ENCODE peak calls at places on chromosomes 13 and 19, in ten cellular contexts. One of them, this sample, is unnamed.
A peak's percentile ranks its signal among the peaks of the same experiment; 100 is the strongest.

GRCh38 chr19:29873024-29873800 is 61.4 kb downstream of the CCNE1 start:
- DNase-seq in tibial nerve: peak; percentile 9
- DNase-seq in ovary: peak; percentile 39
- DNase-seq in testis: peak; percentile 61
- DNase-seq in H54: peak; percentile 80
- DNase-seq in spleen: peak; percentile 92
- DNase-seq in IMR-90: no peak
- DNase-seq in heart left ventricle: peak; percentile 59
- DNase-seq in suprapubic skin: no peak
- DNase-seq in transverse colon: peak; percentile 49
- DNase-seq in this sample: peak; percentile 90

GRCh38 chr13:98577823-98578285 is 947 bp upstream of the STK24 start:
- DNase-seq in tibial nerve: no peak
- DNase-seq in ovary: peak; percentile 22
- DNase-seq in testis: no peak
- DNase-seq in H54: no peak
- DNase-seq in spleen: peak; percentile 81
- DNase-seq in IMR-90: no peak
- DNase-seq in heart left ventricle: no peak
- DNase-seq in suprapubic skin: no peak
- DNase-seq in transverse colon: no peak
- DNase-seq in this sample: no peak

GRCh38 chr13:88919970-88920628 is 1248.9 kb downstream of the SLITRK5 start:
- DNase-seq in tibial nerve: no peak
- DNase-seq in ovary: no peak
- DNase-seq in testis: no peak
- DNase-seq in H54: no peak
- DNase-seq in spleen: no peak
- DNase-seq in IMR-90: no peak
- DNase-seq in heart left ventricle: no peak
- DNase-seq in suprapubic skin: no peak
- DNase-seq in transverse colon: no peak
- DNase-seq in this sample: no peak

GRCh38 chr13:110268576-110269185 is 38.3 kb downstream of the COL4A1 start:
- DNase-seq in tibial nerve: no peak
- DNase-seq in ovary: no peak
- DNase-seq in testis: no peak
- DNase-seq in H54: no peak
- DNase-seq in spleen: no peak
- DNase-seq in IMR-90: no peak
- DNase-seq in heart left ventricle: peak; percentile 17
- DNase-seq in suprapubic skin: no peak
- DNase-seq in transverse colon: no peak
- DNase-seq in this sample: peak; percentile 81

GRCh38 chr19:55273978-55274707 is 5.8 kb downstream of the HSPBP1 start:
- DNase-seq in tibial nerve: no peak
- DNase-seq in ovary: no peak
- DNase-seq in testis: no peak
- DNase-seq in H54: no peak
- DNase-seq in spleen: no peak
- DNase-seq in IMR-90: no peak
- DNase-seq in heart left ventricle: no peak
- DNase-seq in suprapubic skin: no peak
- DNase-seq in transverse colon: no peak
- DNase-seq in this sample: no peak

GRCh38 chr13:76812206-76812882 is 73.9 kb downstream of the KCTD12 start:
- DNase-seq in tibial nerve: peak; percentile 60
- DNase-seq in ovary: no peak
- DNase-seq in testis: peak; percentile 59
- DNase-seq in H54: no peak
- DNase-seq in spleen: no peak
- DNase-seq in IMR-90: no peak
- DNase-seq in heart left ventricle: peak; percentile 65
- DNase-seq in suprapubic skin: peak; percentile 86
- DNase-seq in transverse colon: no peak
- DNase-seq in this sample: peak; percentile 78

GRCh38 chr19:12065100-12065538 is 588 bp downstream of the ZNF844 start:
- DNase-seq in tibial nerve: peak; percentile 21
- DNase-seq in ovary: peak; percentile 35
- DNase-seq in testis: peak; percentile 45
- DNase-seq in H54: no peak
- DNase-seq in spleen: no peak
- DNase-seq in IMR-90: peak; percentile 38
- DNase-seq in heart left ventricle: no peak
- DNase-seq in suprapubic skin: no peak
- DNase-seq in transverse colon: peak; percentile 16
- DNase-seq in this sample: peak; percentile 87

GRCh38 chr19:6489278-6490061 is 7.9 kb upstream of the DENND1C start:
- DNase-seq in tibial nerve: no peak
- DNase-seq in ovary: no peak
- DNase-seq in testis: no peak
- DNase-seq in H54: no peak
- DNase-seq in spleen: no peak
- DNase-seq in IMR-90: no peak
- DNase-seq in heart left ventricle: no peak
- DNase-seq in suprapubic skin: no peak
- DNase-seq in transverse colon: no peak
- DNase-seq in this sample: no peak

GRCh38 chr13:77207943-77208342 is 119.0 kb downstream of the MYCBP2 start:
- DNase-seq in tibial nerve: no peak
- DNase-seq in ovary: no peak
- DNase-seq in testis: no peak
- DNase-seq in H54: no peak
- DNase-seq in spleen: no peak
- DNase-seq in IMR-90: peak; percentile 96
- DNase-seq in heart left ventricle: no peak
- DNase-seq in suprapubic skin: no peak
- DNase-seq in transverse colon: no peak
- DNase-seq in this sample: no peak

GRCh38 chr13:99028890-99029289 is 51.0 kb upstream of the DOCK9 start:
- DNase-seq in tibial nerve: no peak
- DNase-seq in ovary: no peak
- DNase-seq in testis: no peak
- DNase-seq in H54: no peak
- DNase-seq in spleen: no peak
- DNase-seq in IMR-90: no peak
- DNase-seq in heart left ventricle: no peak
- DNase-seq in suprapubic skin: no peak
- DNase-seq in transverse colon: no peak
- DNase-seq in this sample: no peak

GRCh38 chr13:77717508-77717907 is 20.0 kb downstream of the SLAIN1 start:
- DNase-seq in tibial nerve: no peak
- DNase-seq in ovary: no peak
- DNase-seq in testis: no peak
- DNase-seq in H54: no peak
- DNase-seq in spleen: no peak
- DNase-seq in IMR-90: no peak
- DNase-seq in heart left ventricle: no peak
- DNase-seq in suprapubic skin: no peak
- DNase-seq in transverse colon: no peak
- DNase-seq in this sample: no peak

GRCh38 chr19:3479177-3479818 is 1.0 kb downstream of the SMIM24 start:
- DNase-seq in tibial nerve: no peak
- DNase-seq in ovary: no peak
- DNase-seq in testis: peak; percentile 74
- DNase-seq in H54: no peak
- DNase-seq in spleen: no peak
- DNase-seq in IMR-90: no peak
- DNase-seq in heart left ventricle: no peak
- DNase-seq in suprapubic skin: no peak
- DNase-seq in transverse colon: peak; percentile 37
- DNase-seq in this sample: no peak

GRCh38 chr19:3381701-3382372 is 15.5 kb downstream of the NFIC start:
- DNase-seq in tibial nerve: no peak
- DNase-seq in ovary: peak; percentile 82
- DNase-seq in testis: peak; percentile 75
- DNase-seq in H54: no peak
- DNase-seq in spleen: no peak
- DNase-seq in IMR-90: no peak
- DNase-seq in heart left ventricle: no peak
- DNase-seq in suprapubic skin: peak; percentile 78
- DNase-seq in transverse colon: no peak
- DNase-seq in this sample: no peak

DNA sequence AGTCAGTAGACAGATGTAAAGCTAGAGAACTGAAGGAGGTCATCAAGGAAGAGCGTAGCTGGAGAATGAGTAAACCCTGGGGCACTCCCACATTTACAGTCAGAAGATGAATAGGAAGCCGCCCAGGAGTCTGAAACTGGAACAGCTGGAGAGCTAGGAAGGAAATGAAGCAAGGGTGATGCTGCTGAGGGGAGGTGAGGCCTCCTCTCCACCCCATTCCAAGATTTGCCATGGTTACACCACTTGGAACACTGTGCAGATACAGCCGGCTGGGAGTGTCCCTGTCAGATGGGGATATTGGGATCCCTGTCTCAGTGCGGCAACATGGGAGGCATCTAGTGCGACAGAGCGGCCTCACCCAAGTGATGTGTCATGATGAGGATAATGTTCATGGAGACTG is 51.8 kb upstream of the GPI start:
- DNase-seq in tibial nerve: no peak
- DNase-seq in ovary: no peak
- DNase-seq in testis: no peak
- DNase-seq in H54: peak; percentile 82
- DNase-seq in spleen: no peak
- DNase-seq in IMR-90: peak; percentile 84
- DNase-seq in heart left ventricle: peak; percentile 28
- DNase-seq in suprapubic skin: no peak
- DNase-seq in transverse colon: peak; percentile 63
- DNase-seq in this sample: no peak
- TF ChIP-seq POLR2A in tibial nerve: no peak
- TF ChIP-seq POLR2A in ovary: no peak
- TF ChIP-seq POLR2A in testis: no peak
- TF ChIP-seq POLR2A in H54: no peak
- TF ChIP-seq POLR2A in spleen: no peak
- TF ChIP-seq POLR2A in IMR-90: no peak
- TF ChIP-seq POLR2A in heart left ventricle: no peak
- TF ChIP-seq POLR2A in suprapubic skin: no peak
- TF ChIP-seq POLR2A in transverse colon: no peak
- TF ChIP-seq POLR2A in this sample: no peak

GRCh38 chr19:49130325-49130724 is 11.0 kb downstream of the PPFIA3 start:
- DNase-seq in tibial nerve: no peak
- DNase-seq in ovary: no peak
- DNase-seq in testis: no peak
- DNase-seq in H54: no peak
- DNase-seq in spleen: no peak
- DNase-seq in IMR-90: no peak
- DNase-seq in heart left ventricle: no peak
- DNase-seq in suprapubic skin: no peak
- DNase-seq in transverse colon: no peak
- DNase-seq in this sample: no peak

GRCh38 chr19:49129238-49129583 is 9.9 kb downstream of the PPFIA3 start:
- DNase-seq in tibial nerve: no peak
- DNase-seq in ovary: no peak
- DNase-seq in testis: no peak
- DNase-seq in H54: no peak
- DNase-seq in spleen: no peak
- DNase-seq in IMR-90: no peak
- DNase-seq in heart left ventricle: no peak
- DNase-seq in suprapubic skin: no peak
- DNase-seq in transverse colon: no peak
- DNase-seq in this sample: no peak

GRCh38 chr19:49128545-49129237 is 9.3 kb downstream of the PPFIA3 start:
- DNase-seq in tibial nerve: no peak
- DNase-seq in ovary: no peak
- DNase-seq in testis: no peak
- DNase-seq in H54: no peak
- DNase-seq in spleen: no peak
- DNase-seq in IMR-90: no peak
- DNase-seq in heart left ventricle: no peak
- DNase-seq in suprapubic skin: no peak
- DNase-seq in transverse colon: no peak
- DNase-seq in this sample: no peak

GRCh38 chr19:49126575-49126974 is 7.2 kb downstream of the PPFIA3 start:
- DNase-seq in tibial nerve: no peak
- DNase-seq in ovary: no peak
- DNase-seq in testis: no peak
- DNase-seq in H54: no peak
- DNase-seq in spleen: no peak
- DNase-seq in IMR-90: no peak
- DNase-seq in heart left ventricle: no peak
- DNase-seq in suprapubic skin: no peak
- DNase-seq in transverse colon: no peak
- DNase-seq in this sample: no peak

GRCh38 chr19:49127674-49128544 is 8.6 kb downstream of the PPFIA3 start:
- DNase-seq in tibial nerve: peak; percentile 91
- DNase-seq in ovary: peak; percentile 95
- DNase-seq in testis: peak; percentile 96
- DNase-seq in H54: peak; percentile 90
- DNase-seq in spleen: peak; percentile 97
- DNase-seq in IMR-90: peak; percentile 95
- DNase-seq in heart left ventricle: peak; percentile 97
- DNase-seq in suprapubic skin: peak; percentile 97
- DNase-seq in transverse colon: peak; percentile 98
- DNase-seq in this sample: peak; percentile 99
- TF ChIP-seq POLR2A in tibial nerve: no peak
- TF ChIP-seq POLR2A in ovary: no peak
- TF ChIP-seq POLR2A in testis: no peak
- TF ChIP-seq POLR2A in H54: peak; percentile 18
- TF ChIP-seq POLR2A in spleen: no peak
- TF ChIP-seq POLR2A in IMR-90: no peak
- TF ChIP-seq POLR2A in heart left ventricle: no peak
- TF ChIP-seq POLR2A in suprapubic skin: no peak
- TF ChIP-seq POLR2A in transverse colon: no peak
- TF ChIP-seq POLR2A in this sample: no peak

DNA sequence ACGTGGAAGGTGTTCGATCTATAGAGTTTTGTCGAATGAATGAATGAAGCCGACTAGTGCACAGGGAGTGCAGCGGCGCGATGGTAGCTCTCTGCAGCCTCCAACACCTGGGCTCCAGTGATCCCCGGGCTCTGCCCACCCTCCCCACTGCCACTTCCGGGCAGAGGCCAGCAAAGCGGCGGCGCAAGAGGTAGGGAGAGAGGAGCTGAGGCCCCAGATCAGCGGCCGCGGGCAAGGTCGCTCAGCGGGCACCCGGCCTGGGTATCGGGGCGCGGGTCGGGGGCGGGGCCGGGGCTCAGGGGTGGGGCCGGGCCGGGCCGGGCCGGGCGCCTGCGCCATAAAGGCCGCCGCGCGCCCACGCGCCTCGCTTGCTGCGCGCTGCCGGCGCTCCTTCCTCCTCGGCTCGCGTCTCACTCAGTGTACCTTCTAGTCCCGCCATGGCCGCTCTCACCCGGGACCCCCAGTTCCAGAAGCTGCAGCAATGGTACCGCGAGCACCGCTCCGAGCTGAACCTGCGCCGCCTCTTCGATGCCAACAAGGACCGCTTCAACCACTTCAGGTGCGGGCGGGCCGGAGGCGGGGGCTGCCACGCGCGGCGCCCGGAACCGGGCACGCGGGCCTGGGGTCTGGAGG is at the start of gene GPI:
- DNase-seq in tibial nerve: peak; percentile 29
- DNase-seq in ovary: peak; percentile 39
- DNase-seq in testis: peak; percentile 76
- DNase-seq in H54: peak; percentile 83
- DNase-seq in spleen: peak; percentile 94
- DNase-seq in IMR-90: peak; percentile 24
- DNase-seq in heart left ventricle: peak; percentile 75
- DNase-seq in suprapubic skin: no peak
- DNase-seq in transverse colon: peak; percentile 72
- DNase-seq in this sample: peak; percentile 36
- TF ChIP-seq POLR2A in tibial nerve: peak; percentile 30
- TF ChIP-seq POLR2A in ovary: no peak
- TF ChIP-seq POLR2A in testis: no peak
- TF ChIP-seq POLR2A in H54: peak; percentile 96
- TF ChIP-seq POLR2A in spleen: no peak
- TF ChIP-seq POLR2A in IMR-90: peak; percentile 61
- TF ChIP-seq POLR2A in heart left ventricle: no peak
- TF ChIP-seq POLR2A in suprapubic skin: no peak
- TF ChIP-seq POLR2A in transverse colon: peak; percentile 32
- TF ChIP-seq POLR2A in this sample: no peak

GRCh38 chr19:52897149-52897935 is at the start of gene ZNF320:
- DNase-seq in tibial nerve: peak; percentile 98
- DNase-seq in ovary: peak; percentile 97
- DNase-seq in testis: peak; percentile 99
- DNase-seq in H54: peak; percentile 99
- DNase-seq in spleen: peak; percentile 98
- DNase-seq in IMR-90: peak; percentile 87
- DNase-seq in heart left ventricle: peak; percentile 97
- DNase-seq in suprapubic skin: peak; percentile 98
- DNase-seq in transverse colon: peak; percentile 97
- DNase-seq in this sample: peak; percentile 96
- TF ChIP-seq POLR2A in tibial nerve: peak; percentile 52
- TF ChIP-seq POLR2A in ovary: peak; percentile 64
- TF ChIP-seq POLR2A in testis: no peak
- TF ChIP-seq POLR2A in H54: peak; percentile 92
- TF ChIP-seq POLR2A in spleen: no peak
- TF ChIP-seq POLR2A in IMR-90: peak; percentile 61
- TF ChIP-seq POLR2A in heart left ventricle: no peak
- TF ChIP-seq POLR2A in suprapubic skin: peak; percentile 28
- TF ChIP-seq POLR2A in transverse colon: peak; percentile 90
- TF ChIP-seq POLR2A in this sample: no peak